ENCODE peak calls at places on chromosomes 2 and 18, in eight cellular contexts. T is left ventricle myocardium inferior, X is NCI-H446 treated with DMSO at 0.1 percent for 48 hours, O is DMS 273 treated with DMSO at 0.1 percent for 48 hours, R is GM18507, V is M059J, E is BJ, K is stromal cell of bone marrow. P is an unnamed sample.

GRCh38 chr2:46846454-46846990 is 69.1 kb downstream of the MCFD2 start:
- DNase-seq in T (no peak), X (no peak), O (no peak), R (no peak), V (peak), E (no peak), K (no peak), P (no peak)

GRCh38 chr2:134447669-134448068 is 193.8 kb downstream of the MGAT5 start:
- DNase-seq in T (no peak), X (no peak), O (no peak), R (no peak), V (no peak), E (no peak), K (no peak), P (no peak)

GRCh38 chr2:201363857-201364560 is 6.9 kb upstream of the FLACC1 start:
- DNase-seq in T (no peak), X (peak), O (peak), R (no peak), V (peak), E (no peak), K (peak), P (no peak)

GRCh38 chr2:169362346-169363026 is at the start of gene LRP2:
- DNase-seq in T (no peak), X (no peak), O (no peak), R (no peak), V (no peak), E (no peak), K (no peak), P (peak)

GRCh38 chr2:84963692-84964405 is 7.1 kb upstream of the KCMF1 start:
- DNase-seq in T (no peak), X (no peak), O (no peak), R (no peak), V (peak), E (peak), K (peak), P (no peak)

GRCh38 chr2:207352978-207353377 is 176.8 kb upstream of the CREB1 start:
- DNase-seq in T (no peak), X (no peak), O (no peak), R (no peak), V (peak), E (no peak), K (no peak), P (no peak)

GRCh38 chr2:101690547-101691182 is 6.8 kb upstream of the MAP4K4 start:
- DNase-seq in T (no peak), X (no peak), O (no peak), R (no peak), V (no peak), E (no peak), K (no peak), P (no peak)

GRCh38 chr2:225471492-225471891 is 72.0 kb downstream of the NYAP2 start:
- DNase-seq in T (no peak), X (no peak), O (no peak), R (no peak), V (no peak), E (no peak), K (no peak), P (no peak)

GRCh38 chr2:37619957-37620295 is 51.5 kb downstream of the CDC42EP3 start:
- DNase-seq in T (no peak), X (no peak), O (no peak), R (no peak), V (no peak), E (no peak), K (no peak), P (no peak)

GRCh38 chr2:231672617-231673347 is 35.5 kb upstream of the PTMA start:
- DNase-seq in T (no peak), X (no peak), O (peak), R (no peak), V (no peak), E (no peak), K (no peak), P (no peak)

GRCh38 chr18:63017977-63018376 is 301.6 kb downstream of the BCL2 start:
- DNase-seq in T (no peak), X (no peak), O (no peak), R (no peak), V (no peak), E (no peak), K (no peak), P (no peak)

GRCh38 chr2:224163573-224164307 is 124.7 kb upstream of the SERPINE2 start:
- DNase-seq in T (no peak), X (no peak), O (no peak), R (no peak), V (peak), E (no peak), K (peak), P (no peak)

GRCh38 chr2:202353430-202353829 is 22.7 kb upstream of the BMPR2 start:
- DNase-seq in T (no peak), X (no peak), O (no peak), R (no peak), V (no peak), E (no peak), K (no peak), P (no peak)

GRCh38 chr2:80086831-80087230 is 217.7 kb downstream of the LRRTM1 start:
- DNase-seq in T (no peak), X (no peak), O (no peak), R (no peak), V (no peak), E (peak), K (peak), P (no peak)

GRCh38 chr2:226573158-226573557 is 226.5 kb downstream of the IRS1 start:
- DNase-seq in T (no peak), X (no peak), O (no peak), R (no peak), V (no peak), E (no peak), K (no peak), P (no peak)

GRCh38 chr2:129895061-129895460 is 84.4 kb upstream of the RAB6C start:
- DNase-seq in T (no peak), X (no peak), O (no peak), R (no peak), V (no peak), E (no peak), K (no peak), P (no peak)

GRCh38 chr2:121501070-121501469 is 29.6 kb upstream of the RNU4ATAC start:
- DNase-seq in T (no peak), X (no peak), O (no peak), R (no peak), V (peak), E (peak), K (peak), P (no peak)

GRCh38 chr2:68420254-68420910 is 46.7 kb downstream of the FBXO48 start:
- DNase-seq in T (no peak), X (no peak), O (no peak), R (no peak), V (no peak), E (no peak), K (no peak), P (no peak)

GRCh38 chr2:163774862-163775261 is 39.1 kb upstream of the FIGN start:
- DNase-seq in T (no peak), X (peak), O (no peak), R (no peak), V (peak), E (peak), K (peak), P (no peak)

P was measured in GM12891.